ENCODE peak calls at places on chromosomes 5 and 9, in four cellular contexts. J, R, I and U are unnamed samples.
A peak's percentile ranks its signal among the peaks of the same experiment; 100 is the strongest.

GRCh38 chr5:9013147-9013546 is 532.7 kb downstream of the SEMA5A start:
- DNase-seq in J (no peak), R (no peak), I (no peak), U (no peak)

GRCh38 chr5:73940026-73940425 is 314.0 kb downstream of the ARHGEF28 start:
- DNase-seq in J (no peak), R (peak; percentile 34), I (no peak), U (no peak)

GRCh38 chr5:173329370-173330150 is 1.3 kb upstream of the STC2 start:
- DNase-seq in J (no peak), I (peak; percentile 72), R (no peak), U (no peak)

GRCh38 chr9:98351370-98351769 is 95.9 kb upstream of the TBC1D2 start:
- DNase-seq in J (no peak), I (no peak), R (no peak), U (no peak)

GRCh38 chr5:106956901-106957300 is 713.8 kb downstream of the EFNA5 start:
- DNase-seq in R (no peak), J (no peak), I (no peak), U (no peak)

GRCh38 chr9:117535439-117535838 is 120.6 kb upstream of the ASTN2 start:
- DNase-seq in I (no peak), R (no peak), J (no peak), U (no peak)

GRCh38 chr9:3873818-3874217 is 348.0 kb upstream of the RFX3 start:
- DNase-seq in R (no peak), I (no peak), J (no peak), U (no peak)

GRCh38 chr9:36134761-36135505 is 1.6 kb upstream of the GLIPR2 start:
- DNase-seq in J (peak; percentile 60), I (no peak), R (no peak), U (no peak)

GRCh38 chr5:156411-157072 is 34.8 kb upstream of the LRRC14B start:
- DNase-seq in J (no peak), R (no peak), I (no peak), U (no peak)

GRCh38 chr5:176541338-176542134 is 4.3 kb upstream of the RNF44 start:
- DNase-seq in I (peak; percentile 65), R (peak; percentile 47), J (no peak), U (peak; percentile 87)

GRCh38 chr5:15763754-15764153 is 263.8 kb downstream of the FBXL7 start:
- DNase-seq in I (no peak), R (no peak), J (no peak), U (no peak)

GRCh38 chr5:148912146-148912545 is 85.7 kb downstream of the ADRB2 start:
- DNase-seq in I (no peak), R (no peak), J (no peak), U (no peak)

GRCh38 chr5:125450803-125451202 is 704.4 kb upstream of the ZNF608 start:
- DNase-seq in I (no peak), J (no peak), R (no peak), U (no peak)

GRCh38 chr5:980001-980588 is 28.5 kb upstream of the NKD2 start:
- DNase-seq in I (peak; percentile 48), J (no peak), R (peak; percentile 29), U (no peak)

GRCh38 chr5:180636016-180636402 is 13.4 kb downstream of the FLT4 start:
- DNase-seq in I (no peak), R (no peak), J (no peak), U (no peak)

GRCh38 chr9:33840381-33840780 is 23.4 kb downstream of the UBE2R2 start:
- DNase-seq in R (peak; percentile 9), I (no peak), J (no peak), U (no peak)

GRCh38 chr5:151345808-151346478 is 1.4 kb downstream of the SLC36A2 start:
- DNase-seq in I (no peak), J (no peak), R (no peak), U (no peak)

GRCh38 chr5:32692066-32692746 is 18.9 kb upstream of the NPR3 start:
- DNase-seq in I (no peak), R (no peak), J (no peak), U (no peak)

GRCh38 chr5:14105717-14106435 is 37.3 kb upstream of the TRIO start:
- DNase-seq in I (peak; percentile 22), J (no peak), R (peak; percentile 83), U (no peak)

GRCh38 chr5:76542887-76543690 is 80.1 kb downstream of the F2RL2 start:
- DNase-seq in J (no peak), I (no peak), R (no peak), U (peak; percentile 65)

GRCh38 chr9:2681981-2682380 is 35.3 kb upstream of the KCNV2 start:
- DNase-seq in J (no peak), I (no peak), R (no peak), U (no peak)

DNA sequence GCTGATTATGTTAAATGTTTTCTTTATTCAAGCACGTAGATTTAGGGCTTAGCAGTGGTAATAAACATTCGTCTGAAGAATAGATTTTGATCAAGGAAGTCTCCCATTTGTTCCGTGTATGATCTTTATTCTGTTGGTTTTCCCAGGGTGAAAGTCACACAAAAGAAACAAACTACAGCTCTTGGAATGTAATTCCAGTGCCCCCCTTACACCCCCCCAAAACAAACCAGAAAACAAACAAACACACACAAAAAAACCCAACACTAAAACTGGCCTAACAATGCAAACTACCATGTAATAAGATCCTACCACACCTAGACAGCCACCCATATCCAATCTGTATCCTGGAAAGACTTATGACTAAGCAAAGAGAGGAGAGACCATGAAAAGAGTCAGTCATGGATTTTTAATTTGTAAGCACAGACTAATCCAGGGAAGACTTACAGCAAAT is 196.2 kb upstream of the ELL2 start:
- DNase-seq in R (no peak), J (no peak), I (no peak), U (no peak)
- TF ChIP-seq JUN in R (no peak), J (no peak), I (no peak), U (no peak)

GRCh38 chr9:108994695-108995094 is 18.6 kb downstream of the CTNNAL1 start:
- DNase-seq in I (no peak), J (no peak), R (peak; percentile 95), U (peak; percentile 50)
- H3K36me3 ChIP-seq in I (peaks cover 9% of the 10 kb centered on the region), J (peaks cover 5% of the 10 kb centered on the region), R (peaks cover 3% of the 10 kb centered on the region), U (peaks cover 28% of the 10 kb centered on the region)

GRCh38 chr9:134585021-134585561 is 56.5 kb upstream of the COL5A1 start:
- DNase-seq in J (no peak), I (no peak), R (no peak), U (no peak)
- TF ChIP-seq JUN in J (no peak), I (no peak), R (no peak), U (no peak)

DNA sequence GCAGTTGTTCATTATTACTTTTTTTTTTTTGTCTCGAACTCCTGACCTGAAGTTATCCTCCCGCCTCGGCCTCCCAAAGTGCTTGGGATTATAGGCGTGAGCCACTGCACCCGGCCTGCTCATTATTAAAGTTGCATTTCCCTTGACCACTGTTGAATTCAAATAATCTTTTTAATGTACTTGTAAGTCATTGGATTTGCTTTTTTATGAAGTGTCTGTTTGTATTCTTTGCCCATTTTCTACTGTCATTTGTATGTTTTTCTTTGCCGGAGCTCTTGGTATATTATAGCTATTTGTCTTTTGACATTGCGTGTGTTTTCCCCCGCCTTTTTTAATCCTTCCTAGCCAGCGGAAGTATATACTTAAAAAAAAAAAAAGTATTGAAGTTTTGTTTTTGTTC is 22.0 kb downstream of the LRRTM2 start:
- DNase-seq in J (no peak), R (no peak), I (no peak), U (no peak)
- H3K36me3 ChIP-seq in J (no peaks in the 10 kb centered on the region), R (no peaks in the 10 kb centered on the region), I (no peaks in the 10 kb centered on the region), U (no peaks in the 10 kb centered on the region)